ENCODE peak calls at places on chromosomes 12 and 14, in four cellular contexts. D, T, X and G are unnamed samples.

GRCh38 chr14:58866386-58866785 is 228.6 kb downstream of the DACT1 start:
- DNase-seq in D (no peak), T (no peak), X (no peak), G (no peak)

GRCh38 chr12:121765573-121765972 is 27.9 kb downstream of the RHOF start:
- DNase-seq in X (no peak), T (no peak), D (no peak), G (peak)

GRCh38 chr14:22429546-22429945 is 159.5 kb downstream of the DAD1 start:
- DNase-seq in X (no peak), T (no peak), D (no peak), G (no peak)

GRCh38 chr14:104093366-104094055 is 8.0 kb downstream of the ASPG start:
- DNase-seq in X (no peak), T (no peak), D (no peak), G (no peak)

GRCh38 chr12:129145381-129145780 is 292.1 kb downstream of the GLT1D1 start:
- DNase-seq in T (no peak), X (no peak), D (no peak), G (no peak)

GRCh38 chr12:113748707-113749432 is 217.3 kb downstream of the RBM19 start:
- DNase-seq in T (no peak), X (no peak), D (no peak), G (no peak)

GRCh38 chr12:124032265-124032886 is 59.4 kb downstream of the ZNF664 start:
- DNase-seq in T (peak), D (no peak), X (peak), G (peak)

GRCh38 chr12:129911437-129912049 is 7.7 kb upstream of the TMEM132D start:
- DNase-seq in X (peak), T (peak), D (no peak), G (no peak)

GRCh38 chr12:48788852-48789775 is at the start of gene ADCY6:
- DNase-seq in X (peak), D (no peak), T (peak), G (peak)

GRCh38 chr12:49952396-49953055 is 2.0 kb downstream of the AQP2 start:
- DNase-seq in D (no peak), X (no peak), T (no peak), G (no peak)

GRCh38 chr12:16359512-16360491 is 12.4 kb downstream of the MGST1 start:
- DNase-seq in X (peak), T (no peak), D (peak), G (peak)

GRCh38 chr12:43893670-43894069 is 57.8 kb downstream of the TMEM117 start:
- DNase-seq in T (no peak), X (no peak), D (no peak), G (peak)